ENCODE peak calls at places on chromosomes 6 and 20, in four cellular contexts. One of them, this sample, is unnamed.

GRCh38 chr20:63737940-63738686 is 1.5 kb upstream of the SLC2A4RG start:
- DNase-seq in AG20443: no peak
- DNase-seq in A549: no peak
- DNase-seq in heart right ventricle: no peak
- DNase-seq in this sample: no peak

GRCh38 chr6:21764989-21765388 is 171.4 kb downstream of the SOX4 start:
- DNase-seq in AG20443: no peak
- DNase-seq in A549: no peak
- DNase-seq in heart right ventricle: no peak
- DNase-seq in this sample: no peak

GRCh38 chr20:2596673-2597279 is 55.7 kb upstream of the NOP56 start:
- DNase-seq in AG20443: no peak
- DNase-seq in A549: no peak
- DNase-seq in heart right ventricle: no peak
- DNase-seq in this sample: no peak

GRCh38 chr6:150466196-150466595 is 97.4 kb downstream of the IYD start:
- DNase-seq in AG20443: no peak
- DNase-seq in A549: no peak
- DNase-seq in heart right ventricle: no peak
- DNase-seq in this sample: no peak

GRCh38 chr6:167970236-167970635 is 27.2 kb upstream of the KIF25 start:
- DNase-seq in heart right ventricle: no peak
- DNase-seq in AG20443: no peak
- DNase-seq in A549: no peak
- DNase-seq in this sample: no peak

GRCh38 chr6:19337103-19337502 is 500.1 kb upstream of the ID4 start:
- DNase-seq in heart right ventricle: no peak
- DNase-seq in A549: no peak
- DNase-seq in AG20443: no peak
- DNase-seq in this sample: no peak

GRCh38 chr6:31965700-31966099 is 6.2 kb downstream of the DXO start:
- DNase-seq in AG20443: no peak
- DNase-seq in A549: no peak
- DNase-seq in heart right ventricle: no peak
- DNase-seq in this sample: no peak

GRCh38 chr6:524803-525202 is 132.1 kb downstream of the HUS1B start:
- DNase-seq in heart right ventricle: no peak
- DNase-seq in A549: no peak
- DNase-seq in AG20443: no peak
- DNase-seq in this sample: no peak

GRCh38 chr6:80477591-80478370 is 371.3 kb downstream of the BCKDHB start:
- DNase-seq in heart right ventricle: no peak
- DNase-seq in A549: no peak
- DNase-seq in AG20443: no peak
- DNase-seq in this sample: no peak

GRCh38 chr6:3432416-3432815 is 24.4 kb downstream of the SLC22A23 start:
- DNase-seq in A549: no peak
- DNase-seq in AG20443: no peak
- DNase-seq in heart right ventricle: no peak
- DNase-seq in this sample: no peak

GRCh38 chr6:41934278-41935189 is 7.1 kb downstream of the CCND3 start:
- DNase-seq in heart right ventricle: no peak
- DNase-seq in AG20443: no peak
- DNase-seq in A549: no peak
- DNase-seq in this sample: no peak

GRCh38 chr6:145531822-145532221 is 203.5 kb downstream of the EPM2A start:
- DNase-seq in A549: no peak
- DNase-seq in heart right ventricle: no peak
- DNase-seq in AG20443: no peak
- DNase-seq in this sample: no peak

GRCh38 chr6:85544776-85545175 is 48.9 kb downstream of the SNX14 start:
- DNase-seq in A549: no peak
- DNase-seq in AG20443: peak
- DNase-seq in heart right ventricle: no peak
- DNase-seq in this sample: no peak

GRCh38 chr20:14700641-14700965 is 363.2 kb upstream of the FLRT3 start:
- DNase-seq in AG20443: peak
- DNase-seq in A549: no peak
- DNase-seq in heart right ventricle: no peak
- DNase-seq in this sample: no peak

GRCh38 chr20:41507851-41508250 is 110.3 kb downstream of the CHD6 start:
- DNase-seq in AG20443: no peak
- DNase-seq in heart right ventricle: no peak
- DNase-seq in A549: no peak
- DNase-seq in this sample: no peak

GRCh38 chr6:140446241-140446640 is 1071.8 kb upstream of the CITED2 start:
- DNase-seq in heart right ventricle: no peak
- DNase-seq in A549: no peak
- DNase-seq in AG20443: no peak
- DNase-seq in this sample: no peak

GRCh38 chr6:136598048-136598447 is 47.8 kb upstream of the MAP7 start:
- DNase-seq in heart right ventricle: no peak
- DNase-seq in A549: no peak
- DNase-seq in AG20443: no peak
- DNase-seq in this sample: no peak

GRCh38 chr20:46118481-46119020 is 437 bp downstream of the CD40 start:
- DNase-seq in AG20443: no peak
- DNase-seq in heart right ventricle: peak
- DNase-seq in A549: no peak
- DNase-seq in this sample: no peak

GRCh38 chr20:53608456-53609413 is 15.1 kb upstream of the ZNF217 start:
- DNase-seq in A549: no peak
- DNase-seq in AG20443: no peak
- DNase-seq in heart right ventricle: no peak
- DNase-seq in this sample: no peak

GRCh38 chr6:2986722-2987196 is 12.9 kb upstream of the NQO2 start:
- DNase-seq in A549: no peak
- DNase-seq in heart right ventricle: no peak
- DNase-seq in AG20443: peak
- DNase-seq in this sample: no peak

This sample was measured in CD14-positive monocyte.